ENCODE peak calls at places on chromosomes 5 and 9, in nine cellular contexts. A is GM06990, H is AG09309, X is astrocyte of the spinal cord, K is tibial nerve, N is upper lobe of right lung, L is breast epithelium, G is right atrium auricular region, F is left ventricle myocardium inferior. T is an unnamed sample.
A peak's percentile ranks its signal among the peaks of the same experiment; 100 is the strongest.

GRCh38 chr5:38871790-38872551 is 26.2 kb downstream of the OSMR start:
- DNase-seq in A (no peak), H (peak; percentile 98), X (peak; percentile 97), K (no peak), N (no peak), L (no peak), G (no peak), F (no peak), T (no peak)

GRCh38 chr5:87151547-87151946 is 116.1 kb upstream of the RASA1 start:
- DNase-seq in A (no peak), H (peak; percentile 44), X (peak; percentile 91), K (no peak), N (no peak), L (no peak), G (no peak), F (no peak), T (no peak)

GRCh38 chr5:157917909-157918809 is 59.2 kb upstream of the CLINT1 start:
- DNase-seq in A (no peak), H (peak; percentile 67), X (peak; percentile 68), K (peak; percentile 63), N (peak; percentile 77), L (no peak), G (peak; percentile 65), F (peak; percentile 54), T (peak; percentile 54)

GRCh38 chr5:95238560-95239325 is 46.2 kb downstream of the MCTP1 start:
- DNase-seq in A (no peak), H (no peak), X (peak; percentile 62), K (no peak), N (no peak), L (no peak), G (no peak), F (no peak), T (peak; percentile 11)

GRCh38 chr9:123724211-123724831 is 205.6 kb downstream of the DENND1A start:
- DNase-seq in A (no peak), H (peak; percentile 37), X (peak; percentile 50), K (no peak), N (no peak), L (no peak), G (no peak), F (no peak), T (no peak)

GRCh38 chr5:9523090-9523813 is 22.6 kb downstream of the SEMA5A start:
- DNase-seq in A (no peak), H (no peak), X (no peak), K (no peak), N (no peak), L (no peak), G (no peak), F (no peak), T (no peak)

GRCh38 chr9:80881946-80882345 is 807.4 kb downstream of the TLE1 start:
- DNase-seq in A (no peak), H (no peak), X (no peak), K (no peak), N (no peak), L (no peak), G (no peak), F (no peak), T (no peak)

GRCh38 chr9:122931851-122932199 is 513 bp upstream of the ZBTB26 start:
- DNase-seq in A (no peak), H (no peak), X (no peak), K (no peak), N (no peak), L (no peak), G (no peak), F (no peak), T (no peak)

GRCh38 chr5:1385395-1386273 is 40.7 kb upstream of the CLPTM1L start:
- DNase-seq in A (peak; percentile 73), H (no peak), X (peak; percentile 27), K (peak; percentile 68), N (peak; percentile 97), L (peak; percentile 93), G (peak; percentile 84), F (peak; percentile 87), T (peak; percentile 94)

GRCh38 chr5:68049053-68049713 is 166.4 kb upstream of the PIK3R1 start:
- DNase-seq in A (no peak), H (no peak), X (peak; percentile 60), K (no peak), N (no peak), L (no peak), G (no peak), F (no peak), T (no peak)

GRCh38 chr9:123296174-123296573 is 27.8 kb upstream of the STRBP start:
- DNase-seq in A (no peak), H (no peak), X (no peak), K (no peak), N (no peak), L (no peak), G (no peak), F (no peak), T (no peak)

GRCh38 chr9:114005371-114006154 is 72.5 kb downstream of the AMBP start:
- DNase-seq in A (no peak), H (no peak), X (no peak), K (peak; percentile 2), N (peak; percentile 39), L (peak; percentile 12), G (no peak), F (no peak), T (no peak)

GRCh38 chr5:2805080-2805479 is 53.6 kb upstream of the IRX2 start:
- DNase-seq in A (no peak), H (no peak), X (no peak), K (no peak), N (peak; percentile 79), L (no peak), G (no peak), F (no peak), T (no peak)
- TF ChIP-seq CTCF in A (no peak), H (no peak), X (no peak), K (no peak), N (peak; percentile 32), L (no peak), G (no peak), F (no peak), T (no peak)

DNA sequence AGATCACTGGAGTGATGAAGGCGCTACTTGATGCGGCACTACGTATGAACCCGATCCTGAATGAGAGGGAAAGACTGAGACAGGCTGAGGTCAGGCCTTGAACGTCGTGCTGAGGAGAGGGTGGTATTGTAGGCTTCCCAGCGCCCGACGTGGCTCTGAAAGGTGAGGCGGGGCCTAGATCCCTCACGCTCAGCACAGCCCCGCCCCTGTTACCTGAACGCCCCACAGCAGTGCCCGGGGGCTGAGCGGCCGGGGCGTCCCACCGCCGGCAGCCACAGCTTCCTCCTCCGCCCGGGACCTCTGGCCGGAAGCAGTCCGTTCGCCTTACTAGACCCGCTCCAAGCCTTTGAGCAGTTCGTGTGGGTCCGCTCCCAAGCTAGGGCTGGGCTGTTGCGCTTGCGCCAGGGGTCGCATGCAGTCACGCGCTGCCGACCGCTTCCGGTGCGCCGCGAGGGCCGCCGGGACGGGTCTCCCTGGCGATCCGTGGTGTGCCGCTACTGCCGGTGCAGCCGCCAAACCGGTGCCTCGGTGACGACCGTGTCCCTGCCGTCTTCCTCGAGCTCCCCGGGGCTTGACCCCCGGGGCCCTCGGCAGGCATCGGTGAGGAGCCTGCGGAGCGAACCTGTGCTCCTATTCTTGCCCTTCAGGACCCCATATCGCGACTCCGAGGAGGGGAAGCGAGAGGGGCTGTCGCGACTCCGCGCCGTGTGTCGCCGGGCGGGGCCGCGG is at the start of the genes HMGXB3 and TIGD6:
- DNase-seq in A (peak; percentile 96), H (peak; percentile 80), X (peak; percentile 95), K (peak; percentile 84), N (peak; percentile 97), L (peak; percentile 89), G (peak; percentile 94), F (peak; percentile 92), T (peak; percentile 95)
- TF ChIP-seq CTCF in A (no peak), H (peak; percentile 10), X (no peak), K (no peak), N (no peak), L (no peak), G (no peak), F (no peak), T (no peak)

GRCh38 chr5:132344775-132345514 is 24.6 kb upstream of the SLC22A5 start:
- DNase-seq in A (no peak), H (no peak), X (no peak), K (no peak), N (no peak), L (no peak), G (no peak), F (no peak), T (no peak)

GRCh38 chr5:132339502-132339901 is 30.0 kb upstream of the SLC22A5 start:
- DNase-seq in A (no peak), H (no peak), X (no peak), K (no peak), N (no peak), L (no peak), G (no peak), F (no peak), T (no peak)

DNA sequence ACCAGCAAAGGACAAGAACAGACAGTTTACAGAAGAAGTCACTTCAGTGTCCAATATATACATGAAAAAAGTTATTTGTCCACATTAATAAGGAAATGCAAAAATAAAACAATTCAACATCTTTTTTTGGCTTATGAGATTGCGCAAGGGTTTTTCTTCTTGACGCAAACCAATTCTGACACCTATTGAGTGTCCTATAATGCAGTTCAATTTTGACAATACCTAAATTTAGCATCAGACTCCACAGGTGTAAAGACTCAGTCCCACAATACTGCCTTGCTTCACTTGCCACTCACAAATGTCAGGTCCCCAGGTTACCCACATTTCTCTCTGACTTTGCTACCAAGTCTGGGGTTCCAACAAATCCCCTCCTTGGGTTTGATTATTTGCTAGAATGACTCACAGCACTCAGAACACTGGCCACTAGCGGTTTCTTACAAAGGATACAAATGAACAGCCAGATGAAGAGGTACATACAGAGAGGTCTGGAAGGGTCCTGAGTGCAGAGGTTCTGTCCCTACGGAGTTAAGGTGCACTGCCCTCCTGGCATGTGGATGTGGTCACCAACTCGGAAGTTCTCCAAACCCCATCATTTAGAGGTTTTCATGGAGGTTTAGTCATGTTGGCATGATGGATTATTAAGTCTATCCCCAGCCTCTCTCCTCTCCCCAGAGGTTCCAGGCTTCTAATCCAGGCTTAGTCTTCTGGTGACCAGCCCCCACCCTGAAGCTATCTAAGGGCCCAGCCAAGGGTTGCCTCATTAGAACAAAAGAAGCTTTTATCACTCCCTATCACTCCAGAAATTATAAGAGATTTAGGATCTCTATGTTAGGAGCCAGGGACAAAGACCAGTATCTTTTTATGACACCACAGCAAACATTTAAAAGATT is 27.0 kb upstream of the SLC22A5 start:
- DNase-seq in A (no peak), H (no peak), X (no peak), K (no peak), N (no peak), L (no peak), G (no peak), F (no peak), T (no peak)
- TF ChIP-seq CTCF in A (no peak), H (no peak), X (no peak), K (no peak), N (no peak), L (no peak), G (no peak), F (no peak), T (no peak)

GRCh38 chr9:75712690-75713089 is 177.8 kb upstream of the PCSK5 start:
- DNase-seq in A (no peak), H (no peak), X (peak; percentile 19), K (no peak), N (no peak), L (no peak), G (no peak), F (no peak), T (no peak)

GRCh38 chr9:75715360-75715759 is 175.1 kb upstream of the PCSK5 start:
- DNase-seq in A (no peak), H (no peak), X (peak; percentile 29), K (peak; percentile 19), N (no peak), L (no peak), G (no peak), F (no peak), T (no peak)

GRCh38 chr9:75709698-75710097 is 180.8 kb upstream of the PCSK5 start:
- DNase-seq in A (no peak), H (no peak), X (no peak), K (no peak), N (no peak), L (no peak), G (no peak), F (no peak), T (no peak)

GRCh38 chr9:75713373-75713772 is 177.1 kb upstream of the PCSK5 start:
- DNase-seq in A (no peak), H (no peak), X (no peak), K (no peak), N (no peak), L (no peak), G (no peak), F (no peak), T (no peak)
- TF ChIP-seq CTCF in A (no peak), H (no peak), X (no peak), K (no peak), N (no peak), L (no peak), G (no peak), F (no peak), T (no peak)